ENCODE peak calls at places on chromosomes 6 and 20, in nine cellular contexts. U is GM19239; M is CD8-positive, alpha-beta memory T cell; Z is iris pigment epithelial cell; L is amygdala; V is GM12865; S is dorsolateral prefrontal cortex; A is islet precursor cell; N is suprapubic skin. O is an unnamed sample.

GRCh38 chr6:106477158-106477557 is 116.6 kb downstream of the CRYBG1 start:
- DNase-seq in U (no peak), M (no peak), Z (no peak), L (no peak), V (no peak), S (no peak), A (no peak), N (no peak), O (no peak)

GRCh38 chr20:35947489-35947888 is 6.8 kb downstream of the SCAND1 start:
- DNase-seq in U (no peak), M (no peak), Z (peak; percentile 33), L (no peak), V (peak; percentile 54), S (no peak), A (peak; percentile 61), N (no peak), O (peak; percentile 31)

GRCh38 chr6:153092082-153093013 is 38.7 kb downstream of the RGS17 start:
- DNase-seq in U (no peak), M (no peak), Z (peak; percentile 97), L (no peak), V (peak; percentile 62), S (no peak), A (no peak), N (no peak), O (peak; percentile 60)

GRCh38 chr6:20542927-20543602 is 8.8 kb downstream of the CDKAL1 start:
- DNase-seq in U (peak; percentile 25), M (no peak), Z (peak; percentile 92), L (no peak), V (peak; percentile 85), S (no peak), A (no peak), N (no peak), O (peak; percentile 81)

GRCh38 chr6:132715204-132715603 is 1.3 kb upstream of the VNN1 start:
- DNase-seq in U (no peak), M (no peak), Z (peak; percentile 77), L (peak; percentile 65), V (peak; percentile 28), S (peak; percentile 43), A (peak; percentile 89), N (no peak), O (peak; percentile 82)

GRCh38 chr6:153210083-153210482 is 79.0 kb upstream of the RGS17 start:
- DNase-seq in U (peak; percentile 17), M (no peak), Z (peak; percentile 72), L (no peak), V (peak; percentile 17), S (no peak), A (no peak), N (no peak), O (no peak)

GRCh38 chr20:50928469-50928868 is 2.8 kb downstream of the ADNP start:
- DNase-seq in U (no peak), M (no peak), Z (no peak), L (no peak), V (peak; percentile 44), S (no peak), A (no peak), N (no peak), O (no peak)

GRCh38 chr20:36183155-36183944 is 28.8 kb downstream of the EPB41L1 start:
- DNase-seq in U (no peak), M (no peak), Z (no peak), L (no peak), V (no peak), S (no peak), A (no peak), N (no peak), O (no peak)

GRCh38 chr6:168276576-168277273 is 42.9 kb downstream of the DACT2 start:
- DNase-seq in U (no peak), M (no peak), Z (no peak), L (no peak), V (no peak), S (no peak), A (no peak), N (no peak), O (no peak)

O was measured in NCI-H226.